ENCODE peak calls at places on chromosomes 2 and 18, in six cellular contexts. F is HCT116, W is brain microvascular endothelial cell, Y is HL-60, S is Peyer's patch, O is ovary. G is an unnamed sample.

GRCh38 chr2:158174495-158174894 is 72.8 kb downstream of the UPP2 start:
- DNase-seq in F (no peak), W (no peak), Y (no peak), S (no peak), O (no peak), G (no peak)

GRCh38 chr2:130846686-130847375 is 10.1 kb downstream of the ARHGEF4 start:
- DNase-seq in F (no peak), W (peak; percentile 74), Y (no peak), S (no peak), O (no peak), G (no peak)

GRCh38 chr18:79789091-79789891 is 8.4 kb upstream of the KCNG2 start:
- DNase-seq in F (no peak), W (no peak), Y (no peak), S (no peak), O (no peak), G (peak; percentile 52)

GRCh38 chr18:59954746-59955145 is 55.0 kb downstream of the PMAIP1 start:
- DNase-seq in F (peak; percentile 84), W (peak; percentile 60), Y (no peak), S (no peak), O (no peak), G (no peak)

GRCh38 chr18:48279312-48279711 is 129.9 kb downstream of the ZBTB7C start:
- DNase-seq in F (no peak), W (no peak), Y (no peak), S (no peak), O (no peak), G (no peak)

GRCh38 chr2:43209204-43209717 is 17.1 kb downstream of the ZFP36L2 start:
- DNase-seq in F (no peak), W (no peak), Y (no peak), S (no peak), O (no peak), G (no peak)

GRCh38 chr2:176508374-176508773 is 239.1 kb downstream of the MTX2 start:
- DNase-seq in F (no peak), W (no peak), Y (no peak), S (no peak), O (no peak), G (no peak)

GRCh38 chr2:42141687-42142475 is 27.3 kb upstream of the EML4 start:
- DNase-seq in F (no peak), W (peak; percentile 96), Y (no peak), S (peak; percentile 51), O (peak; percentile 56), G (no peak)

GRCh38 chr2:155675920-155676319 is 656.6 kb downstream of the NR4A2 start:
- DNase-seq in F (no peak), W (no peak), Y (no peak), S (no peak), O (no peak), G (no peak)

GRCh38 chr18:32310119-32310518 is 120.3 kb downstream of the MEP1B start:
- DNase-seq in F (no peak), W (peak; percentile 58), Y (no peak), S (no peak), O (no peak), G (no peak)

GRCh38 chr18:32303400-32303799 is 113.6 kb downstream of the MEP1B start:
- DNase-seq in F (no peak), W (no peak), Y (no peak), S (no peak), O (no peak), G (no peak)

GRCh38 chr18:32302806-32303205 is 113.0 kb downstream of the MEP1B start:
- DNase-seq in F (no peak), W (no peak), Y (no peak), S (no peak), O (no peak), G (no peak)

DNA sequence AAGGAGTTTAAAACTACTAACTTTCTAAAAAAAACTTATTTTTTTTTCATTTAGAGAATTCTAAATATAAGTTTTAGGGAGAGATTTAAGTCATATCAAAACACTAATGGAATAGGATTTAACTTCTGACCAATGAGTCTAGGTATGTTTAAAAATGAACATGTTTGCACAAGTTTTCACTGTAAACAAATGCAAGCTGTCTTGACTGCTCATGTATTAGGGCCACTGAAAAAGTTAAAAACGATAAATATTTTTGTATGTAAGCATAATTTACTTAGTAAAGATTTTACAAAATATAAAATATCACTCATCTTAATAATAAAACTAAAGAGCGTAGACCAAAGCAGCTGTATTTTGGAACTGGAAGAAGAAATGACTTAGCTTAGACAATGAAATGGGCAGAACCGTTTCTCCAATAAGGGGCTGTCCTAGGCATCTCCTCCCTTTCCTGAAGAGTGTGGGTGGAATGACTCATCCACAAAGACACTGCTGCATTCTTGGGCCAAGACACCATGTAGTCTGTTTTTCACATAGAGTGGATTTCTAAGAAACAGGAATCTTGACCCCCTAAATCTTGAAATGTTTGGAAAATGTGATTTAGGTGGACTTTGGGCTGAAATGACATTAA is 118.8 kb downstream of the MEP1B start:
- DNase-seq in F (peak; percentile 72), W (peak; percentile 92), Y (no peak), S (no peak), O (no peak), G (no peak)
- H3K4me3 ChIP-seq in F (no peak overlapping the region), W (no peak overlapping the region), Y (no peak overlapping the region), S (no peak overlapping the region), O (no peak overlapping the region), G (no peak overlapping the region)

GRCh38 chr2:134233733-134234135 is 20.1 kb upstream of the MGAT5 start:
- DNase-seq in F (no peak), W (no peak), Y (no peak), S (no peak), O (no peak), G (no peak)
- H3K4me3 ChIP-seq in F (no peak overlapping the region), W (no peak overlapping the region), Y (no peak overlapping the region), S (no peak overlapping the region), O (no peak overlapping the region), G (no peak overlapping the region)

DNA sequence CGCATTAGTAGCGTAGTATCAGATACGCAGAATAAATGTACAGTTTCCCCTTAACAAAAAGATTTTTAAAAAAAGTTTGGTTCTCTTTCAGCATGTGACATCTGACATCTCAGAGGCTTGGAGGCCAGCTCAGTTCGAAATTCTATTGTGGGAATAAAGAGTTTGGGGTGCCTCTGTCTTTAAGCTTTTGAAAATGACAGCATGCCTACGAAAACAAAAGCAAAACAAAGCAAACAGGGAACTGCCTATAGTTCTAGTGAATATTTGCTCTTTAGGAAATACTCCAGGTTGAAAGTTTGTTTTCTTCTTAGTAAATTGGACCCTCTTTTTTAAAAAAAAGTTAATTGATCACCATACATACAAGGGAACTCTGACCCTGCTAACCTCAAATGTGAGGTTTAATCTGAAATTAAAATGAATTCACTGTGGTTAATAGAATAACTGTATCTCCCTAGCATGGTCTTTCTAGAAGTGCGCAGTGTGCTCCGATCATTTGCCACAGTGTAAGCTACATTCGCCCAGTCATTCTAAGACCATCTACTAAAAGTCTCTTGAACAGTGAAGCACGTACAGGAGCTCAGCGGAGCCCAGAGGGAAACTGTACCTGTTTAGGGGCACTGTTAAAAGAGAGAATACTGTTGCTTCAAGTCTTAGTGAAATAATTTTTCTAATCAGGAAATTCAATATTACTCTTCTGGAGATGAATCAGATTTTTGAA is 347.0 kb upstream of the CDH2 start:
- DNase-seq in F (no peak), W (no peak), Y (no peak), S (no peak), O (no peak), G (no peak)
- H3K4me3 ChIP-seq in F (no peak overlapping the region), W (no peak overlapping the region), Y (no peak overlapping the region), S (no peak overlapping the region), O (no peak overlapping the region), G (no peak overlapping the region)

GRCh38 chr2:64873472-64873924 is 115.7 kb upstream of the SLC1A4 start:
- DNase-seq in F (peak; percentile 51), W (peak; percentile 56), Y (no peak), S (peak; percentile 80), O (peak; percentile 86), G (no peak)
- H3K4me3 ChIP-seq in F (no peak overlapping the region), W (no peak overlapping the region), Y (no peak overlapping the region), S (no peak overlapping the region), O (no peak overlapping the region), G (no peak overlapping the region)

DNA sequence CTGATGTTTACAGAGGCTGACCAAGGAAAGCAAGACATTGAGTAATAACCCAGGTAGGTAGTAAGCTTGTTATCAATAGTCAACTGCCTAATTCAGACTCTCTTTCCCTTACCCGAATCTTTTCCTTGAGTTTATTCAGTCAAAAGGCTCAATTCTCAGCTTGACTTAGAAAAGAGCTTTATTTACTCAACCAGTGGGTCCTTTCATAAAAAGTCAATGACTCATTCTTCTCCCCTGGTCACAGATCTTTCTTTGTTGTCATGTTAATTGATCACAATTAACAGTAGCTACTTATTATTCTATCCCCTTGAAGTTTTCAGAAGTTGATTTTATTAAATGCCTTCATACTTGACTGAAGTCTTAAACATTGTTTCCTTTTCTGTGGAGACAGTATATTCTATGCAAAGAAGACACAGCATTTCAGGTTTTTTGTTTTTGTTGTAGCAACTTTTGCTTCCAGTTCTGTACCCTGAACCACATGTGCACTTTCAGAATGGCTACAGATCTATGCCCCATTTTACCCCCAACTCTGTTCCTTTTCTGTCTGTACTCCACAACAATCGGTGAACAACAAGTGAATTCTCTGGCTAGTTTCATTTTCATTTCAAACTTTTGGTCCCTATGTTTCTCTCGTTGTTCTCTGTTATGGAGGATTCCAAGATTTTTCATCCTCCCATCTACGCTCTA is 428.3 kb downstream of the NCKAP5 start:
- DNase-seq in F (no peak), W (no peak), Y (no peak), S (no peak), O (no peak), G (no peak)
- H3K4me3 ChIP-seq in F (no peak overlapping the region), W (no peak overlapping the region), Y (no peak overlapping the region), S (no peak overlapping the region), O (no peak overlapping the region), G (no peak overlapping the region)

G was measured in RWPE2.